ENCODE peak calls at places on chromosomes 13 and 19, in five cellular contexts. J is colonic mucosa, U is EL, A is GM23338, I is cardiac fibroblast. N is an unnamed sample.
A peak's percentile ranks its signal among the peaks of the same experiment; 100 is the strongest.

GRCh38 chr19:47067215-47067847 is 18.9 kb upstream of the TMEM160 start:
- DNase-seq in J (no peak), U (no peak), A (no peak), I (no peak), N (no peak)

GRCh38 chr13:96785986-96786385 is 208.3 kb downstream of the OXGR1 start:
- DNase-seq in J (no peak), U (no peak), A (no peak), I (no peak), N (no peak)

GRCh38 chr13:110116072-110116487 is 190.9 kb downstream of the COL4A1 start:
- DNase-seq in J (peak; percentile 60), U (peak; percentile 64), A (peak; percentile 89), I (peak; percentile 87), N (peak; percentile 41)

GRCh38 chr13:21034602-21035190 is 26.7 kb downstream of the LATS2 start:
- DNase-seq in J (no peak), U (no peak), A (peak; percentile 63), I (peak; percentile 72), N (no peak)

GRCh38 chr19:5691205-5691929 is 1.3 kb downstream of the RPL36 start:
- DNase-seq in J (peak; percentile 85), U (peak; percentile 59), A (peak; percentile 47), I (peak; percentile 79), N (peak; percentile 51)

GRCh38 chr19:41700381-41701195 is 7.8 kb upstream of the CEACAM5 start:
- DNase-seq in J (peak; percentile 23), U (no peak), A (no peak), I (no peak), N (no peak)

GRCh38 chr19:48344892-48345291 is 18.8 kb downstream of the TMEM143 start:
- DNase-seq in J (no peak), U (no peak), A (peak; percentile 70), I (no peak), N (no peak)

GRCh38 chr13:77300176-77301141 is 26.4 kb downstream of the MYCBP2 start:
- DNase-seq in J (no peak), U (peak; percentile 74), A (peak; percentile 9), I (peak; percentile 80), N (no peak)

GRCh38 chr19:9857920-9858746 is 23.0 kb downstream of the PIN1 start:
- DNase-seq in J (no peak), U (no peak), A (no peak), I (no peak), N (peak; percentile 49)

GRCh38 chr19:4870025-4870700 is 2.7 kb upstream of the PLIN3 start:
- DNase-seq in J (peak; percentile 60), U (peak; percentile 98), A (peak; percentile 37), I (peak; percentile 94), N (no peak)

GRCh38 chr19:48250290-48251025 is 5.3 kb downstream of the CARD8 start:
- DNase-seq in J (no peak), U (no peak), A (no peak), I (no peak), N (no peak)

GRCh38 chr19:32532233-32532632 is 48.8 kb upstream of the PDCD5 start:
- DNase-seq in J (no peak), U (no peak), A (no peak), I (no peak), N (no peak)

GRCh38 chr13:24217601-24218281 is 57.2 kb downstream of the SPATA13 start:
- DNase-seq in J (peak; percentile 79), U (no peak), A (peak; percentile 19), I (peak; percentile 64), N (no peak)

GRCh38 chr13:99947666-99948065 is 23.9 kb downstream of the ZIC5 start:
- DNase-seq in J (no peak), U (no peak), A (no peak), I (no peak), N (no peak)

GRCh38 chr19:11480081-11480926 is 542 bp downstream of the ELAVL3 start:
- DNase-seq in J (no peak), U (no peak), A (peak; percentile 46), I (no peak), N (no peak)

GRCh38 chr19:18610556-18611326 is 1.9 kb upstream of the TMEM59L start:
- DNase-seq in J (no peak), U (no peak), A (peak; percentile 74), I (no peak), N (no peak)